ENCODE peak calls at places on chromosomes 2 and 18, in five cellular contexts. V is HL-60, N is ovary, A is nephron progenitor cell, W is AG10803. T is an unnamed sample.

GRCh38 chr18:76212958-76213357 is 282.1 kb downstream of the ZNF516 start:
- DNase-seq in N (no peak), A (no peak), V (peak; percentile 24), W (no peak), T (no peak)

GRCh38 chr2:6310186-6310909 is 555.4 kb downstream of the CMPK2 start:
- DNase-seq in N (no peak), V (no peak), W (no peak), A (no peak), T (no peak)

GRCh38 chr2:40043191-40043590 is 264.1 kb upstream of the THUMPD2 start:
- DNase-seq in W (peak; percentile 71), A (no peak), N (no peak), V (no peak), T (no peak)

GRCh38 chr2:118854507-118855300 is 7.3 kb upstream of the EN1 start:
- DNase-seq in N (no peak), A (no peak), W (no peak), V (no peak), T (no peak)

GRCh38 chr2:16094851-16095250 is 154.5 kb downstream of the MYCN start:
- DNase-seq in W (no peak), V (no peak), N (no peak), A (no peak), T (no peak)

GRCh38 chr2:29100564-29100963 is 14.7 kb upstream of the CLIP4 start:
- DNase-seq in N (no peak), V (no peak), W (no peak), A (no peak), T (no peak)

GRCh38 chr2:156253765-156254164 is 78.8 kb downstream of the NR4A2 start:
- DNase-seq in A (no peak), N (no peak), W (no peak), V (no peak), T (no peak)

GRCh38 chr2:113240150-113240914 is 38.4 kb downstream of the PAX8 start:
- DNase-seq in A (no peak), W (peak; percentile 93), N (peak; percentile 84), V (no peak), T (no peak)

GRCh38 chr2:221958224-221958623 is 340.6 kb downstream of the PAX3 start:
- DNase-seq in V (no peak), N (no peak), W (no peak), A (no peak), T (no peak)

DNA sequence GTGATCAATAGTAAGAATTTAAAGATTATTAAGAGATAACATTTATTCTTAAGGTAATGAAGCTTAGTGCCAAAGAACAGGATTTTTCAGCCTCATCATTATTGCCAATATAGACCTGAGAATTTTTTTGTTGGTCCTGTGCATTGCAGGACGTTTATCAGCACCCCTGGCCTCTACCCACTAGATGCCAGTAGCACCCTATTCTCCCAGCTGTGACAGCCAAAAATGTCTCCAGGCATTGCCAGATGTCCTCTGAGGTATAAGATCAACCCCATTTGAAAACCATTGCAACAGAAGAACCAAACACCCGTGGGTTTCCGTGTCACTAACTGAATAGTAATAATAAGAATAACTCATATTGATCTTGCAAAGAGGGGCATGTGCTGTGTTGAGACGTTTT is 700.0 kb upstream of the SOX11 start:
- DNase-seq in W (no peak), A (no peak), V (no peak), N (no peak), T (no peak)
- TF ChIP-seq CTCF in W (no peak), A (no peak), V (no peak), N (no peak), T (no peak)

DNA sequence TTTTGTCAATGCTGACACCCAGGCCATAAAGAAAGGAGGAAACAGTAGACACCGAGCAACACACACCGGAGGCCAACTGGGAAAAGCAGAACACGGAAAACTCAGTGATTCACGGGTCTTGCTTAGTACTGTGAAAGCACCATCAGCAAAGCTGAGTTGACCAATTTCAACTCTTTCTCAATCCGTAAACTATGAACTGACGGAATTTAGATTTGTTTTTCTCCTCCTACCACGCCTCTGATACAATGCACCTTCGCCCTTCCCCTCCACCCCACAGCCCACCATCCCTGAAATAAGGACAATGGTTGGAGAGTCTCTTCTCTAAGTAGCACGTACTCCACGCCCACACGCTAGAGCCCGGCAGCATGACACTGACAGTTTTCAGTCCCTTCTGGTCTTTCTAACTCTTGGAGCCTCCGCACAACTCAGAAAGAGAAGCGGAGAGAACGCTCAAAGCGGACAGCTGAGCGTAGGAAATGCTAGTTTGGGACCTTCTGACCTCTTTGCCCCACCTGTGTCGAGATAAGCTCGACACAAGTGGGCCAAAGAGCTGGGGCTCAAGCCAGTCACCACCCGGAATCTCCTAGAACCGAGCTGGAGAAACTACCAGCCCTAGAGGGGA is 675 bp downstream of the LNPK start:
- DNase-seq in W (peak; percentile 45), A (peak; percentile 37), V (peak; percentile 81), N (peak; percentile 30), T (peak; percentile 33)
- TF ChIP-seq CTCF in W (no peak), A (no peak), V (no peak), N (no peak), T (no peak)

GRCh38 chr2:170468557-170468956 is 246.6 kb upstream of the SP5 start:
- DNase-seq in V (no peak), A (no peak), W (no peak), N (no peak), T (no peak)

GRCh38 chr2:170467568-170468422 is 247.3 kb upstream of the SP5 start:
- DNase-seq in W (no peak), V (no peak), A (no peak), N (no peak), T (no peak)

GRCh38 chr2:170464268-170464667 is 250.9 kb upstream of the SP5 start:
- DNase-seq in A (no peak), N (no peak), V (no peak), W (no peak), T (no peak)

GRCh38 chr2:170465241-170465640 is 249.9 kb upstream of the SP5 start:
- DNase-seq in A (no peak), W (no peak), N (no peak), V (no peak), T (no peak)

DNA sequence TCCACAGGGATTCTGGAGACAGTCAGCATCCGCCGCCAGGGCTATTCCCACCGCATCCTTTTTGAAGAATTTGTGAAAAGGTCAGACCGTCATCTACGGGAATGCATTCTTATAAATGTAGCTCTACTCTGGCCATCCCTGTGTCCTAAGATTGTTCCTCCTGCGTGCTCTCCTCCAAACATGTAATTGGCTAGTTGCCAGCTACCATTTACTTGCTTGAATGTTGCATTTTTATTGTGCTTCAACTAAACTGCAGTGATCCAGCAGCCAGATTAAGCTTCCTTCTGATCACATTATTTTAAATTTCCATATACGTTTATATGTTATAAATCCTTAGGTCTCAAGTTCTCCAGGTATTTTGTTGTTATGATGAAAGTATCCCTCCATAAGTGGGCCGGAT is 248.5 kb upstream of the SP5 start:
- DNase-seq in V (no peak), W (no peak), N (no peak), A (no peak), T (no peak)
- TF ChIP-seq CTCF in V (no peak), W (no peak), N (no peak), A (no peak), T (no peak)

GRCh38 chr2:223949241-223949640 is 4.1 kb upstream of the WDFY1 start:
- DNase-seq in A (no peak), N (no peak), V (no peak), W (no peak), T (no peak)
- TF ChIP-seq CTCF in A (no peak), N (no peak), V (no peak), W (no peak), T (no peak)

GRCh38 chr2:239226677-239227076 is 174.1 kb downstream of the HDAC4 start:
- DNase-seq in N (peak; percentile 24), A (no peak), V (no peak), W (no peak), T (no peak)
- TF ChIP-seq CTCF in N (no peak), A (no peak), V (no peak), W (peak; percentile 12), T (no peak)

GRCh38 chr2:108978709-108979111 is 10.3 kb downstream of the EDAR start:
- DNase-seq in V (no peak), W (peak; percentile 1), A (no peak), N (no peak), T (no peak)

GRCh38 chr2:108982259-108982679 is 6.8 kb downstream of the EDAR start:
- DNase-seq in V (no peak), N (no peak), W (no peak), A (no peak), T (no peak)

GRCh38 chr2:108983610-108984009 is 5.4 kb downstream of the EDAR start:
- DNase-seq in W (no peak), A (no peak), V (no peak), N (no peak), T (no peak)

GRCh38 chr2:108980076-108980475 is 8.9 kb downstream of the EDAR start:
- DNase-seq in A (no peak), W (no peak), N (no peak), V (no peak), T (no peak)

DNA sequence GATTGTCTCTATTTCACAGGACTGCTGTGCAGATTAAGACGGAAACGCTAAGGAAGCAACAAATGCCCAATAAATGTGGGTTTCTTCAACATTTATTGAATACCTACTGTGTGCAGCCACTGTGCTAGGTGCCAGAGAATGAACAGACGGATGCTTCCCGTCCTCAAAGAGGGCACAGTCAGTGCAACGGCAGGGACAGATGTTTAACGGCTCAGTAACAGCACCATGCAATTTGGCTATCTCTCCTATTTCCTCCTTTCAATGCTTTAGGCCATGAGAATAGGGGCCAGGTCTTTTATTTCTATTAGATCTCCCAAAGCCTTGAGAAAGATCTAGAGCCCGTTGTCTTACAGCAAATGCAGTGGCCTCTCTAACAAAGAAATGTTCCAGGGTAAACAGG is 7.2 kb downstream of the EDAR start:
- DNase-seq in A (no peak), N (no peak), W (no peak), V (no peak), T (no peak)
- TF ChIP-seq CTCF in A (no peak), N (no peak), W (no peak), V (no peak), T (no peak)

GRCh38 chr2:201707142-201707541 is 8.7 kb upstream of the MPP4 start:
- DNase-seq in W (no peak), N (no peak), V (no peak), A (no peak), T (no peak)

GRCh38 chr2:201709049-201709448 is 10.6 kb upstream of the MPP4 start:
- DNase-seq in A (no peak), W (no peak), V (no peak), N (no peak), T (no peak)

GRCh38 chr2:201704536-201704935 is 6.1 kb upstream of the MPP4 start:
- DNase-seq in V (no peak), N (no peak), A (no peak), W (no peak), T (no peak)

GRCh38 chr2:201709747-201710146 is 11.3 kb upstream of the MPP4 start:
- DNase-seq in V (no peak), W (no peak), A (no peak), N (no peak), T (no peak)

GRCh38 chr2:201707753-201708152 is 9.3 kb upstream of the MPP4 start:
- DNase-seq in V (no peak), A (no peak), N (no peak), W (peak; percentile 73), T (no peak)
- TF ChIP-seq CTCF in V (no peak), A (no peak), N (no peak), W (peak; percentile 57), T (no peak)